ENCODE peak calls at places on chromosome 1, in eight cellular contexts. One of them, this sample, is unnamed.

GRCh38 chr1:53705446-53706096 is 33.4 kb downstream of the GLIS1 start:
- DNase-seq in SW480: no peak
- DNase-seq in central memory CD8-positive, alpha-beta T cell: no peak
- DNase-seq in G401: peak
- DNase-seq in GM12892: no peak
- DNase-seq in anterior cingulate cortex: no peak
- DNase-seq in CD8-positive, alpha-beta T cell: no peak
- DNase-seq in activated T-cell treated with anti-CD3 and anti-CD28 coated beads, Interleukin-2, amount 50 U/mL, for 4 hours: no peak
- DNase-seq in this sample: no peak

GRCh38 chr1:112794654-112795239 is 79.6 kb upstream of the PPM1J start:
- DNase-seq in SW480: no peak
- DNase-seq in central memory CD8-positive, alpha-beta T cell: no peak
- DNase-seq in G401: no peak
- DNase-seq in GM12892: no peak
- DNase-seq in anterior cingulate cortex: no peak
- DNase-seq in CD8-positive, alpha-beta T cell: no peak
- DNase-seq in activated T-cell treated with anti-CD3 and anti-CD28 coated beads, Interleukin-2, amount 50 U/mL, for 4 hours: no peak
- DNase-seq in this sample: no peak

GRCh38 chr1:182829285-182829932 is 9.7 kb upstream of the DHX9 start:
- DNase-seq in SW480: no peak
- DNase-seq in central memory CD8-positive, alpha-beta T cell: no peak
- DNase-seq in G401: no peak
- DNase-seq in GM12892: no peak
- DNase-seq in anterior cingulate cortex: no peak
- DNase-seq in CD8-positive, alpha-beta T cell: no peak
- DNase-seq in activated T-cell treated with anti-CD3 and anti-CD28 coated beads, Interleukin-2, amount 50 U/mL, for 4 hours: no peak
- DNase-seq in this sample: no peak

GRCh38 chr1:91672601-91673161 is 172.0 kb downstream of the CDC7 start:
- DNase-seq in SW480: no peak
- DNase-seq in central memory CD8-positive, alpha-beta T cell: no peak
- DNase-seq in G401: no peak
- DNase-seq in GM12892: no peak
- DNase-seq in anterior cingulate cortex: no peak
- DNase-seq in CD8-positive, alpha-beta T cell: no peak
- DNase-seq in activated T-cell treated with anti-CD3 and anti-CD28 coated beads, Interleukin-2, amount 50 U/mL, for 4 hours: no peak
- DNase-seq in this sample: no peak

GRCh38 chr1:115771847-115772457 is 3.4 kb upstream of the CASQ2 start:
- DNase-seq in SW480: peak
- DNase-seq in central memory CD8-positive, alpha-beta T cell: no peak
- DNase-seq in G401: peak
- DNase-seq in GM12892: peak
- DNase-seq in anterior cingulate cortex: peak
- DNase-seq in CD8-positive, alpha-beta T cell: no peak
- DNase-seq in activated T-cell treated with anti-CD3 and anti-CD28 coated beads, Interleukin-2, amount 50 U/mL, for 4 hours: no peak
- DNase-seq in this sample: peak

GRCh38 chr1:165787741-165788140 is 19.1 kb upstream of the TMCO1 start:
- DNase-seq in SW480: no peak
- DNase-seq in central memory CD8-positive, alpha-beta T cell: no peak
- DNase-seq in G401: no peak
- DNase-seq in GM12892: no peak
- DNase-seq in anterior cingulate cortex: no peak
- DNase-seq in CD8-positive, alpha-beta T cell: no peak
- DNase-seq in activated T-cell treated with anti-CD3 and anti-CD28 coated beads, Interleukin-2, amount 50 U/mL, for 4 hours: no peak
- DNase-seq in this sample: no peak

GRCh38 chr1:23889074-23889473 is 21.0 kb upstream of the FUCA1 start:
- DNase-seq in SW480: no peak
- DNase-seq in central memory CD8-positive, alpha-beta T cell: no peak
- DNase-seq in G401: no peak
- DNase-seq in GM12892: no peak
- DNase-seq in anterior cingulate cortex: no peak
- DNase-seq in CD8-positive, alpha-beta T cell: no peak
- DNase-seq in activated T-cell treated with anti-CD3 and anti-CD28 coated beads, Interleukin-2, amount 50 U/mL, for 4 hours: no peak
- DNase-seq in this sample: no peak

GRCh38 chr1:108831225-108831624 is 25.7 kb downstream of the AKNAD1 start:
- DNase-seq in SW480: peak
- DNase-seq in central memory CD8-positive, alpha-beta T cell: no peak
- DNase-seq in G401: no peak
- DNase-seq in GM12892: no peak
- DNase-seq in anterior cingulate cortex: no peak
- DNase-seq in CD8-positive, alpha-beta T cell: no peak
- DNase-seq in activated T-cell treated with anti-CD3 and anti-CD28 coated beads, Interleukin-2, amount 50 U/mL, for 4 hours: no peak
- DNase-seq in this sample: peak

GRCh38 chr1:173269490-173270230 is 62.5 kb upstream of the TNFSF4 start:
- DNase-seq in SW480: peak
- DNase-seq in central memory CD8-positive, alpha-beta T cell: no peak
- DNase-seq in G401: no peak
- DNase-seq in GM12892: no peak
- DNase-seq in anterior cingulate cortex: no peak
- DNase-seq in CD8-positive, alpha-beta T cell: no peak
- DNase-seq in activated T-cell treated with anti-CD3 and anti-CD28 coated beads, Interleukin-2, amount 50 U/mL, for 4 hours: no peak
- DNase-seq in this sample: no peak

This sample was measured in DMS53.